ENCODE peak calls at places on chromosomes 13 and 19, in ten cellular contexts. T is Kasumi-1, V is GM06990, B is fibroblast of mammary gland, P is breast epithelium, Y is esophagus squamous epithelium, S is AG09319, D is IMR-90, N is cardiac fibroblast, A is smooth muscle cell of the brain vasculature. O is an unnamed sample.

GRCh38 chr19:49809155-49809986 is 3.7 kb downstream of the FUZ start:
- DNase-seq in B (no peak), A (no peak), N (no peak), P (peak), Y (no peak), V (no peak), S (no peak), D (no peak), T (no peak), O (no peak)

GRCh38 chr13:91955546-91956355 is 557.3 kb downstream of the GPC5 start:
- DNase-seq in P (no peak), S (no peak), T (no peak), V (no peak), A (no peak), Y (no peak), D (no peak), N (no peak), B (no peak), O (no peak)

GRCh38 chr13:51499841-51500240 is 47.0 kb upstream of the INTS6 start:
- DNase-seq in V (no peak), Y (no peak), P (no peak), S (no peak), D (no peak), B (no peak), A (no peak), T (no peak), N (no peak), O (no peak)

GRCh38 chr13:66071018-66071417 is 1159.1 kb downstream of the PCDH9 start:
- DNase-seq in N (no peak), D (no peak), T (no peak), Y (no peak), A (no peak), B (no peak), S (no peak), P (no peak), V (no peak), O (no peak)

GRCh38 chr19:15397782-15398181 is 18.2 kb upstream of the AKAP8 start:
- DNase-seq in D (no peak), P (no peak), A (no peak), V (no peak), N (no peak), B (no peak), S (no peak), Y (no peak), T (no peak), O (no peak)

GRCh38 chr19:10718205-10719196 is 622 bp downstream of the DNM2 start:
- DNase-seq in V (peak), S (no peak), A (no peak), B (peak), T (no peak), Y (no peak), D (peak), N (peak), P (no peak), O (peak)

GRCh38 chr19:16521715-16522289 is 20.4 kb downstream of the CHERP start:
- DNase-seq in V (no peak), A (no peak), P (no peak), D (no peak), Y (no peak), S (no peak), N (no peak), T (no peak), B (no peak), O (no peak)

GRCh38 chr19:40565910-40566495 is 10.7 kb upstream of the SHKBP1 start:
- DNase-seq in A (no peak), V (no peak), Y (no peak), P (no peak), D (no peak), N (no peak), T (no peak), S (no peak), B (no peak), O (no peak)

GRCh38 chr19:55481148-55482127 is 3.5 kb upstream of the NAT14 start:
- DNase-seq in Y (no peak), B (no peak), S (no peak), V (no peak), T (no peak), D (no peak), A (no peak), N (no peak), P (no peak), O (no peak)

GRCh38 chr13:41696163-41697003 is 239.0 kb downstream of the RGCC start:
- DNase-seq in V (no peak), P (no peak), A (no peak), D (peak), B (peak), N (peak), Y (no peak), T (no peak), S (peak), O (peak)

GRCh38 chr13:112254900-112255299 is 121.3 kb upstream of the SPACA7 start:
- DNase-seq in D (no peak), T (no peak), Y (no peak), B (no peak), P (no peak), A (no peak), N (no peak), V (no peak), S (no peak), O (no peak)

GRCh38 chr19:49056101-49056901 is 1.2 kb downstream of the CGB7 start:
- DNase-seq in A (no peak), N (peak), T (peak), V (peak), P (no peak), D (peak), B (peak), S (no peak), Y (no peak), O (peak)

GRCh38 chr19:46392252-46392801 is 21.0 kb downstream of the CCDC8 start:
- DNase-seq in B (peak), Y (no peak), S (no peak), N (peak), T (no peak), V (no peak), A (no peak), P (no peak), D (peak), O (peak)

GRCh38 chr19:12967907-12968306 is 1.5 kb upstream of the DAND5 start:
- DNase-seq in A (no peak), T (no peak), S (no peak), V (no peak), N (peak), B (peak), P (no peak), D (peak), Y (no peak), O (no peak)

GRCh38 chr13:41588899-41589298 is 131.5 kb downstream of the RGCC start:
- DNase-seq in A (no peak), T (no peak), S (peak), V (no peak), Y (no peak), P (no peak), D (peak), N (peak), B (peak), O (peak)

O was measured in fibroblast of villous mesenchyme.